ENCODE peak calls at places on chromosomes 1 and 21, in ten cellular contexts. L, O, Y, R, I, V, H, J, A and S are unnamed samples. For H3K4me1, the result is how much of the 10 kb centered on the place peaks cover.

GRCh38 chr1:226875641-226876295 is 5.4 kb downstream of the PSEN2 start:
- DNase-seq in L (no peak), O (no peak), Y (no peak), R (no peak), I (peak), V (peak), H (peak), J (no peak), A (no peak), S (peak)

GRCh38 chr1:109252167-109252892 is 3.0 kb downstream of the CELSR2 start:
- DNase-seq in L (no peak), O (no peak), Y (no peak), R (no peak), I (no peak), V (no peak), H (no peak), J (no peak), A (no peak), S (no peak)

GRCh38 chr1:167373398-167373797 is 144.9 kb downstream of the CD247 start:
- DNase-seq in L (no peak), O (no peak), Y (no peak), R (peak), I (peak), V (no peak), H (no peak), J (no peak), A (no peak), S (no peak)

GRCh38 chr1:12153181-12153785 is 13.5 kb upstream of the TNFRSF1B start:
- DNase-seq in L (peak), O (no peak), Y (peak), R (peak), I (peak), V (no peak), H (no peak), J (no peak), A (no peak), S (no peak)

GRCh38 chr1:62142550-62142949 is 52.1 kb upstream of the L1TD1 start:
- DNase-seq in L (no peak), O (no peak), Y (no peak), R (no peak), I (peak), V (no peak), H (peak), J (no peak), A (no peak), S (no peak)

GRCh38 chr1:23522244-23523013 is 8.6 kb downstream of the E2F2 start:
- DNase-seq in L (no peak), O (no peak), Y (no peak), R (no peak), I (no peak), V (peak), H (no peak), J (no peak), A (no peak), S (no peak)

GRCh38 chr1:188128761-188129160 is 1300.0 kb downstream of the PLA2G4A start:
- DNase-seq in L (peak), O (peak), Y (no peak), R (no peak), I (no peak), V (no peak), H (no peak), J (no peak), A (no peak), S (no peak)

GRCh38 chr1:188489336-188490112 is 1660.8 kb downstream of the PLA2G4A start:
- DNase-seq in L (peak), O (peak), Y (no peak), R (no peak), I (peak), V (peak), H (peak), J (no peak), A (no peak), S (no peak)

GRCh38 chr1:38773483-38773882 is 86.1 kb downstream of the RRAGC start:
- DNase-seq in L (no peak), O (no peak), Y (no peak), R (no peak), I (no peak), V (no peak), H (no peak), J (no peak), A (no peak), S (no peak)

GRCh38 chr1:5554111-5554510 is 438.1 kb downstream of the NPHP4 start:
- DNase-seq in L (no peak), O (no peak), Y (no peak), R (no peak), I (no peak), V (no peak), H (no peak), J (no peak), A (no peak), S (no peak)

GRCh38 chr1:109307363-109308021 is 681 bp upstream of the MYBPHL start:
- DNase-seq in L (no peak), O (no peak), Y (no peak), R (peak), I (no peak), V (no peak), H (peak), J (no peak), A (no peak), S (peak)

GRCh38 chr21:15365751-15366392 is 301.1 kb upstream of the NRIP1 start:
- DNase-seq in L (no peak), O (peak), Y (no peak), R (no peak), I (no peak), V (no peak), H (no peak), J (no peak), A (no peak), S (no peak)

GRCh38 chr1:12661606-12662219 is 17.8 kb downstream of the AADACL4 start:
- DNase-seq in L (no peak), O (no peak), Y (no peak), R (no peak), I (no peak), V (no peak), H (no peak), J (no peak), A (no peak), S (no peak)

GRCh38 chr1:20380616-20381035 is 90.0 kb downstream of the VWA5B1 start:
- DNase-seq in L (no peak), O (peak), Y (no peak), R (no peak), I (peak), V (no peak), H (no peak), J (no peak), A (no peak), S (no peak)

GRCh38 chr1:113940365-113941244 is 11.5 kb downstream of the HIPK1 start:
- DNase-seq in L (no peak), O (no peak), Y (no peak), R (no peak), I (no peak), V (no peak), H (no peak), J (peak), A (peak), S (no peak)

GRCh38 chr1:53550201-53550741 is 91.1 kb downstream of the DMRTB1 start:
- DNase-seq in L (no peak), O (no peak), Y (peak), R (no peak), I (peak), V (no peak), H (no peak), J (no peak), A (peak), S (no peak)

GRCh38 chr1:7233646-7234470 is 448.6 kb downstream of the CAMTA1 start:
- DNase-seq in L (no peak), O (no peak), Y (no peak), R (no peak), I (no peak), V (no peak), H (peak), J (no peak), A (no peak), S (peak)

GRCh38 chr1:42518894-42519293 is 55.8 kb downstream of the CCDC30 start:
- DNase-seq in L (no peak), O (no peak), Y (no peak), R (no peak), I (no peak), V (no peak), H (no peak), J (no peak), A (no peak), S (no peak)

GRCh38 chr21:35611752-35612151 is 448.6 kb downstream of the SETD4 start:
- DNase-seq in L (no peak), O (peak), Y (no peak), R (no peak), I (peak), V (no peak), H (no peak), J (no peak), A (no peak), S (no peak)

GRCh38 chr1:246617768-246618167 is 51.5 kb downstream of the CNST start:
- DNase-seq in L (no peak), O (no peak), Y (no peak), R (no peak), I (no peak), V (no peak), H (no peak), J (no peak), A (no peak), S (no peak)

GRCh38 chr1:178733972-178734371 is 8.9 kb downstream of the RALGPS2 start:
- DNase-seq in L (no peak), O (no peak), Y (no peak), R (no peak), I (no peak), V (no peak), H (no peak), J (no peak), A (no peak), S (peak)

GRCh38 chr1:62782197-62782886 is 1.6 kb upstream of the ATG4C start:
- DNase-seq in L (no peak), O (peak), Y (no peak), R (no peak), I (peak), V (peak), H (no peak), J (no peak), A (no peak), S (no peak)

GRCh38 chr1:247360991-247361721 is 29.5 kb upstream of the ZNF496 start:
- DNase-seq in L (no peak), O (no peak), Y (peak), R (peak), I (peak), V (no peak), H (no peak), J (no peak), A (no peak), S (no peak)

GRCh38 chr1:236760986-236761385 is 34.1 kb upstream of the MTR start:
- DNase-seq in L (no peak), O (no peak), Y (no peak), R (no peak), I (no peak), V (no peak), H (no peak), J (no peak), A (no peak), S (no peak)

GRCh38 chr1:30328401-30329262 is 394.8 kb downstream of the MATN1 start:
- DNase-seq in L (no peak), O (no peak), Y (no peak), R (no peak), I (no peak), V (no peak), H (no peak), J (no peak), A (peak), S (no peak)

GRCh38 chr1:241642593-241642944 is 2.4 kb upstream of the CHML start:
- DNase-seq in L (no peak), O (no peak), Y (no peak), R (no peak), I (no peak), V (no peak), H (no peak), J (no peak), A (no peak), S (no peak)

GRCh38 chr1:40057310-40058030 is 16.9 kb downstream of the CAP1 start:
- DNase-seq in L (peak), O (no peak), Y (no peak), R (no peak), I (no peak), V (no peak), H (no peak), J (no peak), A (no peak), S (no peak)

GRCh38 chr1:83509229-83509870 is 489.6 kb downstream of the TTLL7 start:
- DNase-seq in L (no peak), O (no peak), Y (no peak), R (no peak), I (no peak), V (no peak), H (no peak), J (no peak), A (peak), S (no peak)

GRCh38 chr1:32275424-32275823 is 16.5 kb upstream of the HDAC1 start:
- DNase-seq in L (no peak), O (no peak), Y (no peak), R (no peak), I (no peak), V (no peak), H (no peak), J (no peak), A (no peak), S (no peak)

GRCh38 chr1:186662752-186663151 is 17.5 kb downstream of the PTGS2 start:
- DNase-seq in L (peak), O (peak), Y (no peak), R (no peak), I (peak), V (no peak), H (no peak), J (no peak), A (no peak), S (no peak)

DNA sequence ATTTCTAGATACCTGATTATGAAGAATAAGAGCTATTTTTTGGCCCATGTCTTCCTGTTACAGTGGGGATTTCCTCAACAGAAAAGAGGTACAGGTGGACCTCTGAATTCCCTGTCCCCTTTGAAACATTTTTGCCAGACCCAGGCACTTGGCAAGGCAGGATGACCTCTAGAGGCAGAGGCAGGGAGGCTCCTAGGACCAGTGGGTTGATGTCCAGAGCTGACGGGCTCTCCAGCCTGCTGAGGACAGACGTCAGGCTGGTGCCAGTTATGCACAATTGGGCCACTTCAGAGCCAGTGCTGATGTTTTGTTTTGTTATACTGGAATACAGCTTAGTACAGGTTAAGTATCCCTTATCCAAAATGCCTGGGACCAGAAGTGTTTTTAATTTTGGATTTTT is 18.5 kb upstream of the A3GALT2 start:
- DNase-seq in L (no peak), O (no peak), Y (peak), R (no peak), I (no peak), V (no peak), H (peak), J (no peak), A (no peak), S (no peak)
- H3K4me1 ChIP-seq in L (half or more), O (half or more), Y (half or more), R (half or more), I (half or more), V (under half), H (half or more), J (under half), A (half or more), S (under half)

GRCh38 chr1:201506573-201507567 is at the start of gene CSRP1:
- DNase-seq in L (peak), O (peak), Y (peak), R (peak), I (peak), V (no peak), H (peak), J (peak), A (peak), S (peak)
- H3K4me1 ChIP-seq in L (half or more), O (half or more), Y (under half), R (half or more), I (under half), V (under half), H (under half), J (under half), A (half or more), S (half or more)

DNA sequence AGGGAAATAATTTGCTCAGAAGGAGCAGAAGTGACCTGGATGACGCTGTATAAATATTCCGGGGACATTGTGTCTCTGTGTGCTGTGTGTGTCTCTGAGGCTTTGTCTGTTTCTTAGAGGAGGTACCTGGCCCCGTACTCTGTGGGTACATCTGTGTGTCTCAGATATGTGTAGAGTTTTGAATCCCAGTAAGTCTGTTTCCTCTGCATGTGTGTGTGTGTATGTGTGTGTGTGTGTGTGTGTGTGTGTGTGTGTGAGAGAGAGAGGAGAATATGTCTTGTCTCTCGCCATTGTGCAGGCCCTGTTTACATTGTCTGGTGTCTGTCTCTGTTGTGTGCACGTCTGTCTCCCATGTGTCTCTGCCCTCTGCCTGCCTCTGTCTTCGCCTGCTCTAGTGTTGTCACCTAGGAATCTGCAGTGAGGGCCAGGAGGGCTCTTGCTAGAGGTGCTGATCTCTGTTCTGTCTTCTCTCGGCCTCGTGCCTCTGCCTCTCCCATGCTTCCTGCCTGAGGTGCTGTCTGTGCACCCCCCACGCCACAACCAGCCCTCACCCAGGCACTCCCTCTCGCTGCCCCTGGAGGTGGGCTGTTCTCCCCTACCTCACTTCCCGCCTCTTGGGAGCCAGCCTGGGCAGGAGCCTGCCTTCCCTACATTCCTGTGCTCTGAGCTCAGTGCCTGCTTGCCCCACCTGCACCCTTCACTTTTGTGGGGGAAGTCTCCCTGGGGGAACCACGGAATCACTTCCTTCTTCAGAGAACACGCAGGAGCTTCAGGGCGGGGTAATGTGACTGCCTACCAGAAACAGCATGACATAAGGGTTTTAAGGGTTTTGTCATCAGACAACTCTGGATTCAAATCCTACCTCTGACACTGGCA is 5.9 kb downstream of the MAP7D1 start:
- DNase-seq in L (peak), O (peak), Y (no peak), R (no peak), I (peak), V (peak), H (no peak), J (peak), A (no peak), S (peak)
- H3K4me1 ChIP-seq in L (half or more), O (half or more), Y (half or more), R (half or more), I (under half), V (half or more), H (under half), J (half or more), A (under half), S (half or more)

DNA sequence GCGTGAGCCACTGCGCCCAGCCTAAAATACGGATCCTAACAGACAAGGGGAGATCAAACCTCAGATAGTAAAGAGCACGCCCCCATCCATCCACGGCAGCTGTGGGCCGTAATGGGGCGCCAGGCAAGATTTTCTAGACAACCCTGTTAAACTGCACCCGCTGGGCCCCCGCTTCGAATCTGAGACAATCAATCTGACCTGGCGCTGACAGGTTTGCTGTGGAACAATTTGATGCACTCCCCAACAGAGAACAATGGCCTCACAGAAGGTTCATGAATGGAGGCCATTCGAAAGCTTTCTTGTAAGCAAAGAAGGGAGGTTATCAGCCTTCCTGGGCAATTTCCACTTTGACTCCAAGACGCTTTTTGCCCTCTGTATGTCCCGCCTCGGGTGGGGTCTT is 30.5 kb downstream of the CLSTN1 start:
- DNase-seq in L (no peak), O (no peak), Y (no peak), R (no peak), I (no peak), V (no peak), H (peak), J (no peak), A (no peak), S (no peak)
- H3K4me1 ChIP-seq in L (under half), O (under half), Y (under half), R (under half), I (under half), V (under half), H (under half), J (under half), A (under half), S (under half)

GRCh38 chr1:146001734-146002133 is 5.4 kb upstream of the TXNIP start:
- DNase-seq in L (no peak), O (no peak), Y (no peak), R (no peak), I (no peak), V (no peak), H (no peak), J (no peak), A (no peak), S (no peak)
- H3K4me1 ChIP-seq in L (under half), O (under half), Y (under half), R (under half), I (under half), V (under half), H (under half), J (half or more), A (under half), S (under half)

DNA sequence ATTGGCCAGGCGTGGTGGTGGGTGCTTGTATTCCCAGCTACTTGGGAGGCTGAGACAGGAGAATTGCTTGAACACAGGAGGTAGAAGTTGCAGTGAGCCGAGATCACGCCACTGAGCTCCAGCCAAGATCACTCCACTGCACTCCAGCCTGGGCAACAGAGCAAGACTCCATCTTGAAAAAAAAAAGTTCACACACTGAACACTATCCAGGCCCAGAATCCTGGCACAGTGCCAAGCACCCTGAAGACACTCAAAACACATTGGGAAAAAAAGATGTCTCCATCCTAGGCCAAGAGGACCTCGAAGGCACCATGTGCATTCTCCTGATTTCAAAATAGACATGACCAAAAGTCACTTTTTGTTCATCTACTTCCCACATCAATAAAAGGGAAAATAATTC is 38.7 kb downstream of the SLC9A1 start:
- DNase-seq in L (no peak), O (no peak), Y (no peak), R (no peak), I (no peak), V (no peak), H (no peak), J (no peak), A (no peak), S (no peak)
- H3K4me1 ChIP-seq in L (under half), O (under half), Y (half or more), R (half or more), I (under half), V (under half), H (under half), J (under half), A (under half), S (under half)

DNA sequence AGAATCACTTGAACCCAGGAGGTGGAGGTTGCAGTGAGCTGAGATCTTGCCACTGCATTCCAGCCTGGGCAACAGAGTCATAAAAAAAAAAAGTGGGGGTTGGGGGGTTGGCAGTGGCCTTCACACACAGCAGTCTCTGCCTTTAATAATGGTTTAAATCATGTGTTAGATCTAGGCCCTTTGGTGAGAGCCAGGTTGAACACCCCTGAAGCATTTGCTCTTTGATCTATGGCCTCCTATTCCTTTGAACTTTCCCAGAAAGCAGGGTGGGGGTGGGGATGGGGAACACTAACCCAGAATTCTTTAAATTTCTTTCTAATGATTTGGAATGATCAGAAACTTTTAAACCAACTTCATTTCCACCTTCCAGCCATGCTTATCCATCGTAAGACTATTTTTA is 313.0 kb downstream of the KIF26B start:
- DNase-seq in L (no peak), O (no peak), Y (no peak), R (no peak), I (no peak), V (no peak), H (no peak), J (no peak), A (no peak), S (no peak)
- H3K4me1 ChIP-seq in L (under half), O (under half), Y (under half), R (under half), I (under half), V (under half), H (under half), J (under half), A (under half), S (under half)